ENCODE peak calls at places on chromosome 6, in four cellular contexts. T is glutamatergic neuron, U is stomach, Z is left lung. Q is an unnamed sample.

GRCh38 chr6:64782877-64783276 is 924.1 kb downstream of the EYS start:
- DNase-seq in T (no peak), U (no peak), Z (no peak), Q (no peak)

GRCh38 chr6:29946380-29946779 is 4.0 kb downstream of the HLA-A start:
- DNase-seq in T (no peak), U (no peak), Z (no peak), Q (no peak)

GRCh38 chr6:42104095-42104806 is 38.2 kb downstream of the C6orf132 start:
- DNase-seq in T (peak; percentile 84), U (peak; percentile 59), Z (peak; percentile 81), Q (no peak)

GRCh38 chr6:129679758-129680157 is 30.2 kb downstream of the ARHGAP18 start:
- DNase-seq in T (no peak), U (no peak), Z (no peak), Q (no peak)

GRCh38 chr6:27839303-27840081 is 72.7 kb downstream of the OR2B2 start:
- DNase-seq in T (no peak), U (peak; percentile 33), Z (peak; percentile 66), Q (no peak)

GRCh38 chr6:43744931-43745727 is 24.9 kb upstream of the VEGFA start:
- DNase-seq in T (no peak), U (peak; percentile 44), Z (peak; percentile 53), Q (no peak)

GRCh38 chr6:47308674-47309325 is 905 bp downstream of the TNFRSF21 start:
- DNase-seq in T (peak; percentile 59), U (peak; percentile 29), Z (peak; percentile 38), Q (peak; percentile 70)

GRCh38 chr6:156657311-156657710 is 119.9 kb upstream of the ARID1B start:
- DNase-seq in T (no peak), U (no peak), Z (no peak), Q (no peak)

GRCh38 chr6:125564941-125565340 is 184.5 kb upstream of the HEY2 start:
- DNase-seq in T (no peak), U (no peak), Z (no peak), Q (no peak)

GRCh38 chr6:104526383-104526782 is 333.3 kb downstream of the HACE1 start:
- DNase-seq in T (no peak), U (no peak), Z (no peak), Q (no peak)

GRCh38 chr6:121349596-121349995 is 15.3 kb upstream of the TBC1D32 start:
- DNase-seq in T (no peak), U (no peak), Z (no peak), Q (no peak)

GRCh38 chr6:159107451-159108260 is 61.5 kb upstream of the FNDC1 start:
- DNase-seq in T (no peak), U (peak; percentile 32), Z (no peak), Q (peak; percentile 39)

GRCh38 chr6:106799008-106799952 is 169.9 kb downstream of the QRSL1 start:
- DNase-seq in T (no peak), U (no peak), Z (no peak), Q (no peak)

GRCh38 chr6:130959938-130960337 is 103.1 kb downstream of the EPB41L2 start:
- DNase-seq in T (no peak), U (no peak), Z (no peak), Q (no peak)

GRCh38 chr6:145372671-145373123 is 362.6 kb downstream of the EPM2A start:
- DNase-seq in T (no peak), U (peak; percentile 33), Z (no peak), Q (no peak)

GRCh38 chr6:33208089-33208967 is at the start of gene RING1:
- DNase-seq in T (peak; percentile 81), U (peak; percentile 89), Z (peak; percentile 90), Q (peak; percentile 87)

GRCh38 chr6:142825760-142826159 is 119.2 kb downstream of the HIVEP2 start:
- DNase-seq in T (no peak), U (no peak), Z (no peak), Q (no peak)

GRCh38 chr6:43702522-43703440 is 15.2 kb upstream of the MRPS18A start:
- DNase-seq in T (peak; percentile 80), U (peak; percentile 93), Z (peak; percentile 91), Q (peak; percentile 79)

GRCh38 chr6:24802271-24803059 is 3.7 kb upstream of the ARMH2 start:
- DNase-seq in T (no peak), U (no peak), Z (no peak), Q (no peak)

GRCh38 chr6:37273697-37274096 is 15.8 kb upstream of the TMEM217 start:
- DNase-seq in T (no peak), U (no peak), Z (no peak), Q (no peak)

GRCh38 chr6:143276436-143276835 is 174.1 kb downstream of the ADAT2 start:
- DNase-seq in T (no peak), U (no peak), Z (no peak), Q (no peak)

GRCh38 chr6:138692978-138693909 is 80.3 kb upstream of the CCDC28A start:
- DNase-seq in T (peak; percentile 66), U (peak; percentile 82), Z (peak; percentile 79), Q (peak; percentile 82)
- TF ChIP-seq CTCF in T (no peak), U (no peak), Z (no peak), Q (no peak)

DNA sequence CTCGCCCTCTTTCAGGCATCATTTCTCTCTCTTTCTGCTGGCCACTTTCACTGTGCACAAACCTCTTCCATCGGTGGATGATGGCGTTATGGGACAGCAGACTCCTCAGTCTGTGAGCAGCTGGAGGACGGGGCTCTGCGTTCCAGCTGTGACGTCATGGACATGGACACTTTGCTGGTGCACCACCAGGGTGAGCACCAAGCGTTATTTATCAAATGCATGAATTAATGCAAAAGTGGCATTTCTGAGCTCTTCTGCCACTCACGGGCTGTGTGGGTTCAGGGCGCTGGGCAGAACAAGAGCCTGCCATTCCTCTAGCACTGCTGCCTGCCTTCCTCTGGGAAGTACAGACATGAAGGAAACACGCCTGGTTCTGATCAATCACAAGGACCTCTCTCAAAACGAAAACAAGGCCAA is 82.9 kb upstream of the MPC1 start:
- DNase-seq in T (peak; percentile 22), U (no peak), Z (no peak), Q (no peak)
- TF ChIP-seq CTCF in T (no peak), U (no peak), Z (no peak), Q (no peak)

GRCh38 chr6:82589509-82590206 is 226.0 kb downstream of the TPBG start:
- DNase-seq in T (peak; percentile 68), U (no peak), Z (no peak), Q (no peak)
- TF ChIP-seq CTCF in T (no peak), U (no peak), Z (no peak), Q (no peak)

DNA sequence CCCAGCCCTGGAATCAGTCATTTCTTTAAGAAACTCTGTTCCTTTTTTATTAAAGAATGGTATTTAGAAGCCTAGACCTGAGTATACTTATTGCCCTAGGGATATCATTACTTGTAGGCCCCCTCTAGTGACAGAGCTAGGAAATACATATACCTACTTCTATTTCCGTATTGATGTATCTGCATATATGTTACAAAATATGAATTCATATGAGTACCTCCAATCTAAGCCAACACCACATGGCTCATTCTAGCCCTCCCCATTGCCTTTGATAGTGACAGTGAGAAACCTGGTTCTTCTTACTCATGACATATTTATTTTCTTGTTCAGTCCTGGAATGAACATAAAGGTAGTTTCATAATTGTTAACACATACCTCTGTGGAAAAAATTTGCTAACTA is 137.2 kb downstream of the FARS2 start:
- DNase-seq in T (no peak), U (no peak), Z (no peak), Q (no peak)
- TF ChIP-seq CTCF in T (peak; percentile 57), U (peak; percentile 25), Z (peak; percentile 36), Q (peak; percentile 68)

GRCh38 chr6:162123797-162124196 is 603.8 kb downstream of the PRKN start:
- DNase-seq in T (no peak), U (no peak), Z (no peak), Q (no peak)
- TF ChIP-seq CTCF in T (peak; percentile 33), U (no peak), Z (no peak), Q (peak; percentile 62)

DNA sequence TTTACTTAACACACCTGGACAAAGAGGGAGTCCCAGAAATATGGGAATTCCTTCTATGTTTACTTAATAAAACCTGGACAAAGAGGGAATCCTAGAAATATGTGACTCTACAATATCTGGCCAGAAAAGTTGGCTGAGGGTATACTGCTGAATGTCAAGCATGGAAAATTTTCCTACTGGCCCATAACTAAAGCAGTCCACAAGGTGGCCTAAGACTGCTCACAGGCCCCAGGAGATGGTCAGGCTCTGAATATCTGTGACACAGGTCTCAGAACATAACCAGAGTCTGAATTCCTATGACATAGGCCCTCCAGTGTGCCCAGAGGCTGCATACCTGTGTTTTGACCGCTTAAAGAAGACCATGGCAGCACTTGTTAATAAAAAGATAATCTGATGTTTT is 578.2 kb upstream of the NRSN1 start:
- DNase-seq in T (no peak), U (no peak), Z (no peak), Q (no peak)
- TF ChIP-seq CTCF in T (no peak), U (no peak), Z (no peak), Q (peak; percentile 55)

DNA sequence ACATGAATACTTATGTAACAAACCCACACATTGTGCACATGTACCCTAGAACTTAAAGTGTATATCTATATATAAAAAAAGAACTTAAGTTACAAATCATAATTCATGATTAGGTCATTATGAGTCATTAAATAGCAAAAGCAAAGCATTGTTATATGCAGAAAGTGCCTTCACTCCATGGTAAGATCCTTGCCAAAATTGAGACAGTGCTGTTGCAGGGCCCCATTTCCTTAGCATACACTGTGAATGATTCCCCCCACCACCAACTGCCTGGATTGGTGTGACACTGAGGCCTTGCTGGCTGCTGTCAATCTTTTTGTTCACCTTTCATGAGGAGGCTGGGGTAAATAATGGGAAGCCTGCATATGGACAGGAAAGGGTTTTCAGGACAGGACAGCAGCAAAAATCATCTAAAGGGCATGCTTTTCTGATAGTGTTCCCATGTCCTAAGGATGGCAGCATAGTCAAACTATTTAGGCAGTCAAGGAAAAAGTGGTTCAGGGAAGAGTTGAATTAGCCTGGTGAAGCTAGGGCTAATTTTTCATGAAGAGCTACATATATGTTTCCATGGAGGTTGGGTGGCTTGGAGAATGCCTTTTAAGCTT is 188.2 kb upstream of the ASCC3 start:
- DNase-seq in T (no peak), U (no peak), Z (no peak), Q (no peak)
- TF ChIP-seq CTCF in T (no peak), U (no peak), Z (no peak), Q (no peak)

DNA sequence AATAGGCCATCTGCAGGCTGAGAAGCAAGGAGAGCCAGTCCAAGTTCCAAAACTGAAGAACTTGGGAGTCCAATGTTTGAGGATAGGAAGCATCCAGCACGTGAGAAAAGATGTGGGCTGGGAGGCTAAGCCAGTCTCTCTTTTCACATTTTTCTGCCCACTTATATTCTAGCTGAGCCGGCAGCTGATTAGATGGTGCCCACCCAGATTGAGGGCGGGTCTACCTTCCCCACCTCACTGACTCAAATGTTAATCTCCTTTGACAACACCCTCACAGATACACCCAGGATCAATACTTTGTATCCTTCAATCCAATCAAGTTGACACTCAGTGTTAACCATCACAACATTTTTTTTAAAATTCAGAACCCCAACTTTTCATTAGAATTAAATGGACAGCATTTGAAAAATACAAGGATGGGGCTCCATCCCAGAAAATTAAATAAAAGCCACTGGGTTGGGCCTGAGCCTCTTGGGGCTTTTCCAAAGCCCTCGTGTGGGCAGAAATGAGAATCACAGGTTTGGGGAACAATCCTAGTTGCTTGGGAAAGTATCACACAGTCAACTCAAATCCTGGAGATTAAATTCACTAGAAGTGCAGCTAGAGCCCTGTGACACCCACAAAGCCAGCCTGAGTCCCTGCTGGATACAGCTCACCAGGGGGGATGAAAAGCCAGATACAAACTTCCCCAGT is 2.2 kb downstream of the CLDN20 start:
- DNase-seq in T (no peak), U (no peak), Z (no peak), Q (no peak)
- TF ChIP-seq CTCF in T (no peak), U (no peak), Z (no peak), Q (no peak)

DNA sequence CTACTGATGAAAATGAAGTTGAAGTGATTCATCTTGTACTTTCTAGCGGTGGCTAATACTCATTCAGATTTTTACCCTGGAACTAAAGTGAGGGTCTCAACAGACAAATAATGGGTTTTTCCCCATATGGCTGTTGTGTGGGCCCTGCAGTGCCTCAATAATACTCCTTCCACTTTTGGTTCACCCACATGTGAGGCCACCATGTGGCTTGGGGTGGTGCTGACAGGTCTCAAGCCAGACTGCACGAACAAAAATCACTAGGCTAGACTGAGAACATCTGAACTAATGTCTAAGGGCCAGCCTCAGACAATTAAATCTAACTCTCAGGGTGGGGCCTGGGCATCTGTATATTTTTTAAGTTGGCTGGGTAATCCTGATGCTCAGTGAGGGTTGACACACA is 7.9 kb upstream of the COL12A1 start:
- DNase-seq in T (no peak), U (no peak), Z (no peak), Q (no peak)
- TF ChIP-seq CTCF in T (no peak), U (no peak), Z (no peak), Q (peak; percentile 28)

Q was measured in type B pancreatic cell.